ENCODE peak calls at places on chromosomes 6 and 20, in four cellular contexts. One of them, this sample, is unnamed.

GRCh38 chr6:90417385-90417784 is 120.7 kb upstream of the BACH2 start:
- DNase-seq in GM12891: no peak
- DNase-seq in bronchial epithelial cell: no peak
- DNase-seq in iris pigment epithelial cell: no peak
- DNase-seq in this sample: no peak

GRCh38 chr20:49395183-49395582 is 87.3 kb downstream of the KCNB1 start:
- DNase-seq in GM12891: no peak
- DNase-seq in bronchial epithelial cell: no peak
- DNase-seq in iris pigment epithelial cell: no peak
- DNase-seq in this sample: no peak

GRCh38 chr6:8219352-8219943 is 117.1 kb upstream of the EEF1E1 start:
- DNase-seq in GM12891: peak; percentile 15
- DNase-seq in bronchial epithelial cell: peak; percentile 26
- DNase-seq in iris pigment epithelial cell: peak; percentile 62
- DNase-seq in this sample: peak; percentile 68

GRCh38 chr6:67501738-67502137 is 1133.3 kb upstream of the ADGRB3 start:
- DNase-seq in GM12891: no peak
- DNase-seq in bronchial epithelial cell: no peak
- DNase-seq in iris pigment epithelial cell: peak; percentile 0
- DNase-seq in this sample: no peak

GRCh38 chr6:39790772-39791171 is 1.4 kb upstream of the DAAM2 start:
- DNase-seq in GM12891: no peak
- DNase-seq in bronchial epithelial cell: no peak
- DNase-seq in iris pigment epithelial cell: peak; percentile 12
- DNase-seq in this sample: no peak

GRCh38 chr6:135905604-135906300 is 54.3 kb downstream of the PDE7B start:
- DNase-seq in GM12891: no peak
- DNase-seq in bronchial epithelial cell: no peak
- DNase-seq in iris pigment epithelial cell: no peak
- DNase-seq in this sample: no peak

GRCh38 chr20:37524859-37525708 is 2.6 kb downstream of the BLCAP start:
- DNase-seq in GM12891: no peak
- DNase-seq in bronchial epithelial cell: peak; percentile 96
- DNase-seq in iris pigment epithelial cell: peak; percentile 56
- DNase-seq in this sample: peak; percentile 77

GRCh38 chr6:126180585-126180984 is 159.3 kb upstream of the CENPW start:
- DNase-seq in GM12891: no peak
- DNase-seq in bronchial epithelial cell: peak; percentile 99
- DNase-seq in iris pigment epithelial cell: peak; percentile 87
- DNase-seq in this sample: peak; percentile 93

GRCh38 chr6:37347177-37348145 is 6.3 kb upstream of the RNF8 start:
- DNase-seq in GM12891: no peak
- DNase-seq in bronchial epithelial cell: no peak
- DNase-seq in iris pigment epithelial cell: no peak
- DNase-seq in this sample: no peak

GRCh38 chr6:11007715-11008608 is 36.1 kb downstream of the ELOVL2 start:
- DNase-seq in GM12891: no peak
- DNase-seq in bronchial epithelial cell: peak; percentile 88
- DNase-seq in iris pigment epithelial cell: peak; percentile 74
- DNase-seq in this sample: peak; percentile 79

This sample was measured in ELR.